ENCODE peak calls at places on chromosomes 6 and 20, in five cellular contexts. E, Z, Y, C and Q are unnamed samples.
A peak's percentile ranks its signal among the peaks of the same experiment; 100 is the strongest.

GRCh38 chr6:906920-907319 is 214.0 kb upstream of the EXOC2 start:
- DNase-seq in E (no peak), Z (no peak), Y (no peak), C (no peak), Q (no peak)

GRCh38 chr6:1894954-1895353 is 285.2 kb downstream of the FOXC1 start:
- DNase-seq in E (no peak), Z (no peak), Y (no peak), C (no peak), Q (no peak)

GRCh38 chr6:126539022-126539421 is 199.1 kb downstream of the CENPW start:
- DNase-seq in E (peak; percentile 67), Z (no peak), Y (no peak), C (no peak), Q (no peak)

GRCh38 chr6:67880939-67881705 is 754.0 kb upstream of the ADGRB3 start:
- DNase-seq in E (no peak), Z (no peak), Y (no peak), C (no peak), Q (no peak)

GRCh38 chr20:55174635-55175034 is 699.2 kb downstream of the DOK5 start:
- DNase-seq in E (no peak), Z (no peak), Y (no peak), C (no peak), Q (no peak)

GRCh38 chr6:101478891-101479290 is 85.4 kb downstream of the GRIK2 start:
- DNase-seq in E (no peak), Z (no peak), Y (no peak), C (no peak), Q (no peak)

GRCh38 chr6:43205849-43206248 is 23.4 kb downstream of the DNPH1 start:
- DNase-seq in E (no peak), Z (no peak), Y (no peak), C (no peak), Q (no peak)

GRCh38 chr6:114344216-114344970 is 1.6 kb upstream of the HS3ST5 start:
- DNase-seq in E (no peak), Z (no peak), Y (no peak), C (no peak), Q (no peak)

GRCh38 chr6:85044336-85044735 is 279.9 kb upstream of the TBX18 start:
- DNase-seq in E (no peak), Z (no peak), Y (no peak), C (no peak), Q (no peak)

GRCh38 chr6:166572370-166573261 is 13.9 kb downstream of the RAMACL start:
- DNase-seq in E (no peak), Z (no peak), Y (no peak), C (no peak), Q (no peak)

GRCh38 chr6:42369568-42369967 is 82.2 kb downstream of the TRERF1 start:
- DNase-seq in E (no peak), Z (no peak), Y (no peak), C (no peak), Q (no peak)

GRCh38 chr6:143555071-143555492 is 43.6 kb upstream of the FUCA2 start:
- DNase-seq in E (no peak), Z (no peak), Y (no peak), C (no peak), Q (no peak)

GRCh38 chr20:44748005-44748370 is 2.3 kb downstream of the KCNK15 start:
- DNase-seq in E (peak; percentile 18), Z (no peak), Y (no peak), C (no peak), Q (no peak)

GRCh38 chr20:18717062-18717461 is 96.5 kb upstream of the SCP2D1 start:
- DNase-seq in E (no peak), Z (no peak), Y (no peak), C (no peak), Q (no peak)

GRCh38 chr6:15327271-15327670 is 81.4 kb downstream of the JARID2 start:
- DNase-seq in E (peak; percentile 10), Z (no peak), Y (no peak), C (no peak), Q (no peak)

GRCh38 chr6:125839879-125840278 is 49.1 kb downstream of the NCOA7 start:
- DNase-seq in E (no peak), Z (no peak), Y (no peak), C (no peak), Q (no peak)

GRCh38 chr20:3659492-3660261 is 3.5 kb downstream of the GFRA4 start:
- DNase-seq in E (no peak), Z (no peak), Y (no peak), C (no peak), Q (no peak)

GRCh38 chr20:49483706-49484101 is 1.2 kb upstream of the KCNB1 start:
- DNase-seq in E (no peak), Z (no peak), Y (no peak), C (no peak), Q (no peak)

GRCh38 chr6:75308250-75308988 is 23.8 kb upstream of the TMEM30A start:
- DNase-seq in E (no peak), Z (no peak), Y (no peak), C (no peak), Q (no peak)

GRCh38 chr20:38217791-38218565 is 42.6 kb downstream of the KIAA1755 start:
- DNase-seq in E (peak; percentile 36), Z (no peak), Y (no peak), C (peak; percentile 74), Q (no peak)

GRCh38 chr20:5808901-5809300 is 58.7 kb downstream of the SHLD1 start:
- DNase-seq in E (no peak), Z (no peak), Y (no peak), C (no peak), Q (no peak)

GRCh38 chr6:110545081-110545872 is 68.9 kb upstream of the SLC22A16 start:
- DNase-seq in E (no peak), Z (no peak), Y (no peak), C (no peak), Q (no peak)

GRCh38 chr6:30101939-30102700 is 10.8 kb downstream of the TRIM31 start:
- DNase-seq in E (peak; percentile 74), Z (no peak), Y (peak; percentile 20), C (peak; percentile 94), Q (peak; percentile 93)

GRCh38 chr6:106070626-106071025 is 15.5 kb upstream of the PRDM1 start:
- DNase-seq in E (no peak), Z (no peak), Y (no peak), C (no peak), Q (peak; percentile 21)

GRCh38 chr6:30345852-30346251 is 896 bp downstream of the RPP21 start:
- DNase-seq in E (no peak), Z (no peak), Y (no peak), C (no peak), Q (no peak)

GRCh38 chr6:161626132-161626676 is 352.3 kb upstream of the AGPAT4 start:
- DNase-seq in E (no peak), Z (no peak), Y (no peak), C (no peak), Q (no peak)

DNA sequence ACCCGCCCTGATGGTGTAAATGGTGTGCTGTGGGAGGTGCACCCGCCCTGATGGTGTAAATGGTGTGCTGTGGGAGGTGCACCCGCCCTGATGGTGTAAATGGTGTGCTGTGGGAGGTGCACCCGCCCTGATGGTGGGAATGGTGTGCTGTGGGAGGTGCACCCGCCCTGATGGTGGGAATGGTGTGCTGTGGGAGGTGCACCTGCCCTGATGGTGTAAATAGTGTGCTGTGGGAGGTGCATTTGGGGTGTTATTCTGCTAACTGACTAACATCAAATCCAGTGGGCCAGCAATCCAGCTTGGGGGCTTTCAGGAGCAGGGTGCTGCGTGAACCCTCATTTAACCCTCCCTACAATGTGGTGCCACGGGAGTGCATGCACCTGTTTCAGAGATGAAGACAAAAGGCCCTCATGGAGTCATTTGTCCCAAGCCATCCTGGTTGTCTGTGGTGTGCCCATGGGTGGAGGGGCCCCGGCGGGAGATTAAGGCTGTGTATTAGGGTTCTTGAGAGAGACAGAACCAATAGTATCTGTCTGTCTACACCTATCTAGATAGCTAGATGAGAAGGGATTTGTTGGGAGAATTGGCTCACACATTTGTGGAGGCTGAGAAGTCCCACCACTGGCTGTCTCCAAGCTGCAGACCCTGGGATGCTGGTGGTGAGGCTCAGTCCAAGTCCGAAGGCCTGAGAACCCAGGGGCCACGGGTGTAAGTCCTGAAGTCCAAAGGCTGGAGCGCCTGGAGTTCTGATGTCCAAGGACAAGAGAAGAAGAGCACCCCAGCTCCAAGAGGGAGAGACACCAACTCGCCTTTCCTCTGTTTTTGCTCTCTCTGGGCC is 39.2 kb downstream of the TMEM242 start:
- DNase-seq in E (no peak), Z (no peak), Y (no peak), C (no peak), Q (no peak)
- TF ChIP-seq POLR2A in E (no peak), Z (no peak), Y (no peak), C (no peak), Q (no peak)

GRCh38 chr20:19944772-19945459 is 72.2 kb upstream of the NAA20 start:
- DNase-seq in E (no peak), Z (peak; percentile 40), Y (no peak), C (no peak), Q (no peak)
- H3K27ac ChIP-seq in E (no peak overlapping the region), Z (peak overlapping the region; percentile 3), Y (peak overlapping the region; percentile 74), C (peak overlapping the region; percentile 76), Q (peak overlapping the region; percentile 5)

DNA sequence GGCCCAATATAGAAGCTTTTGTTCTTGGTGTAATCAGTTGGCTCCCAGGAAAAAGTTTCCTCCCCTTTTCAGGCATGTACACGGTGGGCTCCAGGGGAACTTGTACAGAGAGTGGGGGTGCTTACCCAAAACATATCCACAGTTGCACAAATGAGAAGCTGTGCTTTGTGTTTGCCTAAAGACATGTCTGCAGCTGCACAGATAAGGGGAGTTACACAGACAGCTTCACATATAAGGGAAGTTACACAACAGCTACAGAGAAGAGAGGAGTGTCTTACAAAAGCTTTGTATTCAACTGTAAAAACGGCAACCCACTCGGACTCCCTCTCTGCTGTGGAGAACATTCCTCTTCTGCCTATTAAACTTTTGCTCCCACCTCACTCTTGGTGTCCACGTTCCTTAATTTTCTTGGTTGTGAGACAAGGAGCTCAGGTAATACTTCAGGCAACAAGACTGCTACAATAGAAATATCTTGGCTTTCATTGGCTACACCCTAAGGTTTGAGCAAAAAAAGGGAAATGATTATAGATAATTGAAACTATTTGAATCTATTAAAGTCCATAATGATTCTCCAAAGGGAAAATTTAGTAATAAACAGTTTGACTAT is 7.4 kb upstream of the PNRC1 start:
- DNase-seq in E (no peak), Z (no peak), Y (no peak), C (no peak), Q (no peak)
- TF ChIP-seq POLR2A in E (no peak), Z (no peak), Y (no peak), C (no peak), Q (no peak)

GRCh38 chr6:3879194-3879952 is 30.2 kb downstream of the FAM50B start:
- DNase-seq in E (no peak), Z (no peak), Y (no peak), C (no peak), Q (no peak)

GRCh38 chr6:3876131-3876530 is 27.0 kb downstream of the FAM50B start:
- DNase-seq in E (no peak), Z (no peak), Y (no peak), C (peak; percentile 56), Q (no peak)

GRCh38 chr6:3878048-3878666 is 29.0 kb downstream of the FAM50B start:
- DNase-seq in E (no peak), Z (no peak), Y (no peak), C (no peak), Q (no peak)

GRCh38 chr6:3874069-3874468 is 24.9 kb downstream of the FAM50B start:
- DNase-seq in E (no peak), Z (no peak), Y (no peak), C (no peak), Q (no peak)

DNA sequence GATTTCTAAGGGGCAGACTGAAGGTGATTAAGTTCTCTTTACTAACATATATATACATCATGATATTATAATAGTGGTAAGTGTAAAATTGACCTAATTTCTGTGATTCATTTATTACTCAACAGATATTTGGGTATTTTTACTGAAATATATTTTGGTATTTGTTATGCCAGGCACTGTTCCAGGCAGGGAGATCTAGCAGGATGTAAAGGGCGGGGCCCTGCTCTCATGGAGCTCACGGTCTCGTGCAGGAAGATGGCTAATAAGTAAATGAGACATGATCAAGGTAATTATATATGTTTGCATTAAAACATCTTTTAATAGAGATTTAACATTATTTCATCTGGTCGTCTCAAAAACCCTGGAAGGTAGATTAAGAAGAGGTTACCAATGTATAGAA is 27.7 kb downstream of the FAM50B start:
- DNase-seq in E (no peak), Z (no peak), Y (no peak), C (no peak), Q (no peak)
- H3K27ac ChIP-seq in E (no peak overlapping the region), Z (no peak overlapping the region), Y (peak overlapping the region; percentile 54), C (no peak overlapping the region), Q (no peak overlapping the region)